ENCODE peak calls at places on chromosomes 16 and 17, in five cellular contexts. Q, P, E, X and H are unnamed samples.
A peak's percentile ranks its signal among the peaks of the same experiment; 100 is the strongest.

GRCh38 chr16:75256871-75257343 is 5.5 kb upstream of the BCAR1 start:
- DNase-seq in Q (no peak), P (no peak), E (no peak), X (no peak), H (no peak)

GRCh38 chr17:27912989-27913388 is 19.8 kb upstream of the LYRM9 start:
- DNase-seq in Q (no peak), P (no peak), E (no peak), X (no peak), H (no peak)

GRCh38 chr16:53822936-53823529 is 119.1 kb downstream of the FTO start:
- DNase-seq in Q (peak; percentile 69), P (no peak), E (no peak), X (no peak), H (no peak)

GRCh38 chr16:12470311-12471229 is 333.1 kb downstream of the CPPED1 start:
- DNase-seq in Q (no peak), P (no peak), E (no peak), X (peak; percentile 17), H (no peak)

GRCh38 chr17:15108992-15109391 is 156.1 kb downstream of the PMP22 start:
- DNase-seq in Q (no peak), P (no peak), E (no peak), X (no peak), H (no peak)

GRCh38 chr17:42339221-42339620 is 49.0 kb downstream of the STAT3 start:
- DNase-seq in Q (no peak), P (no peak), E (no peak), X (no peak), H (no peak)

GRCh38 chr17:39800540-39800939 is 62.8 kb downstream of the GRB7 start:
- DNase-seq in Q (no peak), P (no peak), E (no peak), X (no peak), H (no peak)

GRCh38 chr16:4960579-4960978 is 2.4 kb downstream of the SEC14L5 start:
- DNase-seq in Q (no peak), P (no peak), E (no peak), X (no peak), H (no peak)

GRCh38 chr16:67013823-67014640 is 14.9 kb upstream of the CBFB start:
- DNase-seq in Q (peak; percentile 79), P (peak; percentile 61), E (peak; percentile 60), X (peak; percentile 18), H (peak; percentile 92)

GRCh38 chr17:77233635-77234334 is 93.0 kb downstream of the SEC14L1 start:
- DNase-seq in Q (peak; percentile 88), P (no peak), E (no peak), X (peak; percentile 86), H (peak; percentile 62)

GRCh38 chr17:36657763-36658490 is 56.5 kb downstream of the MRM1 start:
- DNase-seq in Q (peak; percentile 10), P (no peak), E (peak; percentile 21), X (no peak), H (peak; percentile 53)